ENCODE peak calls at places on chromosomes 16 and 17, in eight cellular contexts. J is Panc1, G is HepG2, P is HCT116, Z is upper lobe of left lung, R is GM12878, E is GM23338, S is K562. U is an unnamed sample.

GRCh38 chr17:80477647-80478478 is 1.5 kb upstream of the NPTX1 start:
- ATAC-seq in S (peak), Z (no peak), G (peak), J (no peak), P (no peak), R (peak), E (peak), U (peak)

GRCh38 chr17:75147878-75148546 is 6.3 kb downstream of the JPT1 start:
- ATAC-seq in R (peak), P (no peak), J (no peak), Z (peak), G (no peak), E (no peak), S (no peak), U (no peak)

GRCh38 chr16:70678121-70678897 is 7.5 kb downstream of the MTSS2 start:
- ATAC-seq in J (no peak), P (no peak), E (no peak), Z (no peak), G (no peak), S (no peak), R (no peak), U (no peak)

GRCh38 chr16:53282975-53283946 is 151.0 kb upstream of the RBL2 start:
- ATAC-seq in R (no peak), G (peak), J (no peak), Z (no peak), S (no peak), P (peak), E (peak), U (no peak)

GRCh38 chr16:85446846-85447656 is 166.1 kb upstream of the GSE1 start:
- ATAC-seq in G (peak), J (no peak), Z (peak), S (peak), E (no peak), P (no peak), R (peak), U (no peak)

GRCh38 chr16:66248096-66248495 is 118.4 kb upstream of the CDH5 start:
- ATAC-seq in Z (peak), E (no peak), J (no peak), S (no peak), R (no peak), P (no peak), G (no peak), U (peak)

GRCh38 chr16:73505178-73505968 is 457.4 kb upstream of the ZFHX3 start:
- ATAC-seq in S (no peak), J (no peak), G (no peak), P (no peak), R (no peak), E (no peak), Z (no peak), U (no peak)

GRCh38 chr17:65514541-65514940 is 46.9 kb downstream of the AXIN2 start:
- ATAC-seq in E (no peak), S (no peak), R (peak), J (no peak), Z (no peak), P (no peak), G (no peak), U (peak)

GRCh38 chr16:81350306-81350615 is 35.5 kb downstream of the GAN start:
- ATAC-seq in G (peak), J (no peak), P (peak), E (no peak), Z (no peak), R (no peak), S (no peak), U (no peak)

GRCh38 chr17:57294075-57294474 is 37.8 kb downstream of the MSI2 start:
- ATAC-seq in G (no peak), Z (no peak), J (no peak), P (no peak), S (no peak), R (no peak), E (no peak), U (no peak)

GRCh38 chr17:41617136-41617535 is 4.6 kb upstream of the KRT16 start:
- ATAC-seq in Z (peak), S (no peak), J (no peak), G (no peak), E (no peak), P (no peak), R (no peak), U (no peak)

GRCh38 chr16:4266372-4266771 is 6.5 kb downstream of the TFAP4 start:
- ATAC-seq in R (no peak), P (no peak), J (no peak), S (no peak), Z (no peak), E (no peak), G (no peak), U (no peak)

GRCh38 chr16:57871457-57871856 is 69.2 kb upstream of the KIFC3 start:
- ATAC-seq in S (no peak), R (no peak), J (no peak), E (no peak), P (no peak), G (no peak), Z (no peak), U (no peak)

GRCh38 chr17:72008236-72008874 is 112.5 kb upstream of the SOX9 start:
- ATAC-seq in P (peak), R (no peak), Z (no peak), E (no peak), J (no peak), S (no peak), G (no peak), U (no peak)

GRCh38 chr17:79930077-79930785 is 91.0 kb upstream of the CBX4 start:
- ATAC-seq in Z (no peak), J (no peak), S (no peak), G (no peak), E (peak), R (no peak), P (no peak), U (no peak)

GRCh38 chr17:66673668-66674276 is 161.1 kb upstream of the CACNG5 start:
- ATAC-seq in P (peak), J (peak), E (peak), G (peak), Z (no peak), R (peak), S (peak), U (peak)

GRCh38 chr17:350706-351435 is 1.7 kb downstream of the RPH3AL start:
- ATAC-seq in G (no peak), P (peak), S (no peak), Z (peak), J (no peak), E (no peak), R (no peak), U (peak)

GRCh38 chr16:77433146-77433545 is 1.7 kb downstream of the ADAMTS18 start:
- ATAC-seq in G (no peak), E (no peak), S (no peak), P (no peak), Z (no peak), R (no peak), J (no peak), U (no peak)
- H3K27ac ChIP-seq in G (no peak), E (no peak), S (no peak), P (no peak), Z (no peak), R (no peak), J (peak), U (no peak)

GRCh38 chr17:18985475-18985874 is 19.1 kb downstream of the FAM83G start:
- ATAC-seq in G (no peak), P (no peak), S (no peak), R (no peak), E (no peak), J (no peak), Z (no peak), U (no peak)
- TF ChIP-seq POLR2AphosphoS5 in G (no peak), P (no peak), S (no peak), R (no peak), E (no peak), J (no peak), Z (no peak), U (no peak)

GRCh38 chr17:38561416-38562214 is 44.1 kb downstream of the SRCIN1 start:
- ATAC-seq in G (no peak), P (no peak), S (no peak), E (peak), R (no peak), Z (no peak), J (no peak), U (no peak)
- TF ChIP-seq CTCF in G (no peak), P (no peak), S (no peak), E (peak), R (no peak), Z (no peak), J (no peak), U (no peak)

DNA sequence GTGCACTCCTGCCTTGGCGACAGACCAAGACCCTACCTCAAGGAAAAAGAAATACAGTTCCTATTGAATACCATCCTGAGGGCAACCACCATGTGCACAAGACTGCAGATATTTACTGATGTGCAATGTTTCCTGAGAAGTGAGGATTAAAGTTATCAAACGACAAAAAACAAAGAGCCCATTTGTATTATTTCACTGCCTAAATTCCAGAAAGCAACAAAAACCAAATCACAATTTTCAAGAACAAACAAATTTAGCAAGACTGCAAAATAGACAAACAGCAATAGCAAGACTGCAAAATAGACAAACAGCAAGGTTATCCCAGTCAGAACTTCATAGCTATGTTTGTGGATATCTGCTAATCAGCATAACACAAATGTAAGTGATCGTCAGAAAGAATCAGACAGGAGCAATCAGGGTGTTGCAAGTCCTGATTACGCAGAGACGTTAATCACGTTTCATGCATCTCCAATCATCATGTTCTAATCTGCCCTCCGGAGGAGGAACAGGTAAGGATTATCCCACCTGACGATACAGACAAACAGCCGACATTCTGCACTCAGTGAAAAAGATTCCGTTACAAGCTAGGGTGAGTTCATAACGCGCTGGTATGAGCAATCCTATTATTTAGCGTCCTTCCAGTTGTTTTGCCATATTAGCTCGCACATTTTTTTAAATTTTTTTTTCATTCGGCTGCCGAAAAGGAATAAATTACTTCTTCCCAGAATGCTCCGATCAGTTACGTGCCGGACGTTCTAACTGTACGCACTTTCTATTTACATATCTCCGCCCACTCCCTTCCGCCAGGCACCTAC is 2.9 kb downstream of the TMEM107 start:
- ATAC-seq in R (peak), S (peak), J (peak), Z (peak), E (peak), G (peak), P (peak), U (peak)
- H3K27ac ChIP-seq in R (peak), S (peak), J (peak), Z (peak), E (peak), G (peak), P (peak), U (peak)

GRCh38 chr16:28107232-28107631 is 43.7 kb upstream of the GSG1L start:
- ATAC-seq in G (no peak), R (no peak), E (no peak), Z (no peak), J (no peak), P (no peak), S (no peak), U (no peak)
- TF ChIP-seq POLR2AphosphoS5 in G (no peak), R (no peak), E (no peak), Z (no peak), J (no peak), P (no peak), S (no peak), U (no peak)

GRCh38 chr17:43789482-43789881 is 9.2 kb downstream of the CFAP97D1 start:
- ATAC-seq in G (no peak), P (no peak), E (no peak), S (no peak), J (no peak), R (no peak), Z (no peak), U (no peak)
- TF ChIP-seq CTCF in G (no peak), P (no peak), E (no peak), S (no peak), J (no peak), R (no peak), Z (no peak), U (no peak)

U was measured in gastroesophageal sphincter.